ENCODE peak calls at places on chromosomes 7 and 10, in four cellular contexts. One of them, this sample, is unnamed.

GRCh38 chr10:77899690-77900089 is 26.9 kb downstream of the DLG5 start:
- DNase-seq in body of pancreas: no peak
- DNase-seq in adrenal gland: no peak
- DNase-seq in gastrocnemius medialis: no peak
- DNase-seq in this sample: no peak

GRCh38 chr7:23247602-23248335 is 1.2 kb downstream of the GPNMB start:
- DNase-seq in adrenal gland: peak; percentile 33
- DNase-seq in body of pancreas: no peak
- DNase-seq in gastrocnemius medialis: peak; percentile 22
- DNase-seq in this sample: no peak

GRCh38 chr10:14954001-14954770 is at the start of gene DCLRE1C:
- DNase-seq in gastrocnemius medialis: peak; percentile 87
- DNase-seq in adrenal gland: peak; percentile 93
- DNase-seq in body of pancreas: peak; percentile 91
- DNase-seq in this sample: peak; percentile 88

GRCh38 chr7:139914306-139914747 is 85.3 kb downstream of the TBXAS1 start:
- DNase-seq in adrenal gland: no peak
- DNase-seq in gastrocnemius medialis: no peak
- DNase-seq in body of pancreas: no peak
- DNase-seq in this sample: no peak

GRCh38 chr7:121156825-121157224 is 168.3 kb downstream of the CPED1 start:
- DNase-seq in gastrocnemius medialis: no peak
- DNase-seq in adrenal gland: no peak
- DNase-seq in body of pancreas: no peak
- DNase-seq in this sample: no peak

GRCh38 chr10:58818889-58819288 is 306.2 kb downstream of the BICC1 start:
- DNase-seq in gastrocnemius medialis: no peak
- DNase-seq in adrenal gland: no peak
- DNase-seq in body of pancreas: no peak
- DNase-seq in this sample: no peak

GRCh38 chr7:135716677-135717238 is 11.2 kb downstream of the SLC13A4 start:
- DNase-seq in adrenal gland: no peak
- DNase-seq in gastrocnemius medialis: no peak
- DNase-seq in body of pancreas: no peak
- DNase-seq in this sample: no peak

GRCh38 chr7:129438839-129439640 is 4.8 kb downstream of the STRIP2 start:
- DNase-seq in adrenal gland: no peak
- DNase-seq in gastrocnemius medialis: no peak
- DNase-seq in body of pancreas: no peak
- DNase-seq in this sample: peak; percentile 26

GRCh38 chr10:128028508-128029279 is 97.5 kb downstream of the MKI67 start:
- DNase-seq in body of pancreas: peak; percentile 5
- DNase-seq in gastrocnemius medialis: no peak
- DNase-seq in adrenal gland: no peak
- DNase-seq in this sample: no peak

GRCh38 chr7:135795846-135796570 is 47.4 kb upstream of the FAM180A start:
- DNase-seq in body of pancreas: no peak
- DNase-seq in adrenal gland: no peak
- DNase-seq in gastrocnemius medialis: no peak
- DNase-seq in this sample: no peak

GRCh38 chr10:71187600-71187999 is 24.8 kb upstream of the UNC5B start:
- DNase-seq in adrenal gland: peak; percentile 71
- DNase-seq in gastrocnemius medialis: no peak
- DNase-seq in body of pancreas: peak; percentile 84
- DNase-seq in this sample: no peak

GRCh38 chr10:82890573-82890972 is 1015.6 kb downstream of the NRG3 start:
- DNase-seq in body of pancreas: no peak
- DNase-seq in gastrocnemius medialis: no peak
- DNase-seq in adrenal gland: no peak
- DNase-seq in this sample: no peak

GRCh38 chr7:37684927-37685326 is 1.4 kb downstream of the GPR141 start:
- DNase-seq in body of pancreas: no peak
- DNase-seq in adrenal gland: no peak
- DNase-seq in gastrocnemius medialis: no peak
- DNase-seq in this sample: no peak

GRCh38 chr7:20435305-20435704 is 104.6 kb downstream of the ITGB8 start:
- DNase-seq in body of pancreas: peak; percentile 34
- DNase-seq in adrenal gland: peak; percentile 79
- DNase-seq in gastrocnemius medialis: peak; percentile 65
- DNase-seq in this sample: no peak

GRCh38 chr7:8724080-8724718 is 290.8 kb downstream of the NXPH1 start:
- DNase-seq in body of pancreas: peak; percentile 46
- DNase-seq in adrenal gland: peak; percentile 61
- DNase-seq in gastrocnemius medialis: no peak
- DNase-seq in this sample: peak; percentile 33

GRCh38 chr7:43905209-43905946 is 1.0 kb downstream of the URGCP start:
- DNase-seq in body of pancreas: peak; percentile 50
- DNase-seq in gastrocnemius medialis: no peak
- DNase-seq in adrenal gland: peak; percentile 70
- DNase-seq in this sample: peak; percentile 97

GRCh38 chr7:107150375-107151073 is 18.3 kb upstream of the HBP1 start:
- DNase-seq in adrenal gland: peak; percentile 73
- DNase-seq in body of pancreas: peak; percentile 66
- DNase-seq in gastrocnemius medialis: peak; percentile 46
- DNase-seq in this sample: no peak

GRCh38 chr10:103671126-103671525 is 177.6 kb downstream of the NEURL1 start:
- DNase-seq in body of pancreas: no peak
- DNase-seq in adrenal gland: no peak
- DNase-seq in gastrocnemius medialis: no peak
- DNase-seq in this sample: no peak

GRCh38 chr10:103676058-103676785 is 179.2 kb downstream of the SH3PXD2A start:
- DNase-seq in adrenal gland: no peak
- DNase-seq in gastrocnemius medialis: peak; percentile 71
- DNase-seq in body of pancreas: peak; percentile 42
- DNase-seq in this sample: no peak

GRCh38 chr10:103671561-103671960 is 178.1 kb downstream of the NEURL1 start:
- DNase-seq in gastrocnemius medialis: no peak
- DNase-seq in body of pancreas: no peak
- DNase-seq in adrenal gland: no peak
- DNase-seq in this sample: no peak

GRCh38 chr10:103672345-103672744 is 178.8 kb downstream of the NEURL1 start:
- DNase-seq in body of pancreas: no peak
- DNase-seq in adrenal gland: no peak
- DNase-seq in gastrocnemius medialis: peak; percentile 61
- DNase-seq in this sample: no peak

DNA sequence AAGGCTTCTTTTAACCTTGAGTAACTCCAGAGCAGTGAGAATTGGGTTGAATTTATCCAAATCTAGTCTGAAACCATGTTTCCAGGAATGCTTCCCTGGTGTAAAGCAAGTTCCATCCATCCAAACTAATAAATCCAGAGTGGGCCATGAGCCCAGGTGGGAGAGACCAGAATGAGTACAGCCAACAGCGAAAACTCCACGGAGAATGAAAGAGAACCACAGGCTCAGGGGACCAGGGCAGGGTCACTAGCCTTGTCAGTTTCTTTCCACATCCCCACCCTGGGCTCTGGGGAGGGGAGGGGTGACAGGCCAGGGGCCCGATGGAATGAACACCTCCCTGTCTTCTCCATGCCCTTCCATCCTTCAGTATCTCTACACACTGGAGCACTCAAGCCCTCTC is 180.1 kb downstream of the NEURL1 start:
- DNase-seq in body of pancreas: no peak
- DNase-seq in gastrocnemius medialis: no peak
- DNase-seq in adrenal gland: no peak
- DNase-seq in this sample: no peak
- TF ChIP-seq POLR2A in body of pancreas: no peak
- TF ChIP-seq POLR2A in gastrocnemius medialis: no peak
- TF ChIP-seq POLR2A in adrenal gland: no peak
- TF ChIP-seq POLR2A in this sample: no peak

GRCh38 chr10:114402871-114403544 is 1.3 kb downstream of the AFAP1L2 start:
- DNase-seq in gastrocnemius medialis: no peak
- DNase-seq in adrenal gland: no peak
- DNase-seq in body of pancreas: no peak
- DNase-seq in this sample: no peak

GRCh38 chr10:114402233-114402632 is 2.1 kb downstream of the AFAP1L2 start:
- DNase-seq in body of pancreas: no peak
- DNase-seq in adrenal gland: no peak
- DNase-seq in gastrocnemius medialis: no peak
- DNase-seq in this sample: no peak

GRCh38 chr10:114405011-114405350 is 679 bp upstream of the AFAP1L2 start:
- DNase-seq in gastrocnemius medialis: no peak
- DNase-seq in adrenal gland: no peak
- DNase-seq in body of pancreas: peak; percentile 38
- DNase-seq in this sample: no peak

GRCh38 chr10:114404171-114405010 is at the start of gene AFAP1L2:
- DNase-seq in adrenal gland: no peak
- DNase-seq in body of pancreas: peak; percentile 72
- DNase-seq in gastrocnemius medialis: no peak
- DNase-seq in this sample: no peak

DNA sequence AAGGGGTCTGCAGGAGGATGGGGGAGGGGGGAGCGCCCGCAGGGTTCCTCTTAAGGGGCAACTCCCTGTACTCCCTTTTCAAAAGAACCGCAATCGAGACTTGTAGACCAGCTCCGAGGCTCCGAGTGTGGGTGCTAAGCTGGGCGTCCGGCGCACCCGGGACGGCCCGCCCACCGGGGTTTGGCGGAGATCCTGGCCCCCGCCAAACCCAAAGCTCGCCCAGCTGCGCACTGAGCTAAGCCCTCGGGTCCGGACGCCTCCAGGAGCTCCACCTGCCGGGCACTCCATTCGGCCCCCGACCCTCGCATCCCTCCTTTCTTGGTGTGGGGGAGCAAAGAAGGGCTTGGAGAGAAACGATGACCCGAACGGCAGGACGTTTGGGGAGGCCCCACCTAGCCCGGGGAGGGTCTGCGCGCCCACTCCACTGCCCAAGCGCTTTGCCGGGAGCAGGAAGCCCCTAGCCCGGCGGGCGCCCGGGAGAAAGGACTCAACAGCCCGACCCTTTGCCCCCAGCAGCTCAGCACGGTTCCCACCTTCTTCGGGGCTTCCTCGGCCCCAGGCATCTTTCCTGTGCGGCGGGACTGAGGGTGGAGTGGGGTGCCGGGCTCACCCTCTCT is 649 bp downstream of the AFAP1L2 start:
- DNase-seq in adrenal gland: no peak
- DNase-seq in gastrocnemius medialis: no peak
- DNase-seq in body of pancreas: peak; percentile 49
- DNase-seq in this sample: no peak
- TF ChIP-seq POLR2A in adrenal gland: no peak
- TF ChIP-seq POLR2A in gastrocnemius medialis: no peak
- TF ChIP-seq POLR2A in body of pancreas: no peak
- TF ChIP-seq POLR2A in this sample: no peak

GRCh38 chr10:13099666-13100348 is at the start of gene OPTN:
- DNase-seq in gastrocnemius medialis: peak; percentile 83
- DNase-seq in body of pancreas: peak; percentile 77
- DNase-seq in adrenal gland: peak; percentile 85
- DNase-seq in this sample: peak; percentile 74
- TF ChIP-seq POLR2A in gastrocnemius medialis: peak; percentile 94
- TF ChIP-seq POLR2A in body of pancreas: peak; percentile 55
- TF ChIP-seq POLR2A in adrenal gland: peak; percentile 61
- TF ChIP-seq POLR2A in this sample: peak; percentile 63

GRCh38 chr10:49139000-49139865 is 5.4 kb upstream of the FAM170B start:
- DNase-seq in gastrocnemius medialis: no peak
- DNase-seq in body of pancreas: no peak
- DNase-seq in adrenal gland: peak; percentile 33
- DNase-seq in this sample: no peak
- TF ChIP-seq POLR2A in gastrocnemius medialis: no peak
- TF ChIP-seq POLR2A in body of pancreas: no peak
- TF ChIP-seq POLR2A in adrenal gland: no peak
- TF ChIP-seq POLR2A in this sample: no peak

This sample was measured in H54.